ENCODE peak calls at places on chromosomes 3 and 15, in ten cellular contexts. M is CD4-positive, alpha-beta T cell; Y is SW480; P is Karpas-422; T is A172; V is Calu3; H is progenitor cell of endocrine pancreas; X is cardiac fibroblast; E is EL; B is NCI-H2081. W is an unnamed sample.

GRCh38 chr3:73605388-73605787 is 19.4 kb downstream of the PDZRN3 start:
- DNase-seq in P (no peak), E (peak; percentile 33), X (peak; percentile 85), H (no peak), T (no peak), B (no peak), V (no peak), M (no peak), Y (no peak), W (no peak)

GRCh38 chr3:154517404-154517803 is 87.4 kb upstream of the GPR149 start:
- DNase-seq in H (no peak), T (no peak), E (no peak), M (no peak), P (no peak), V (no peak), B (no peak), Y (no peak), X (no peak), W (no peak)

GRCh38 chr3:105899528-105899927 is 30.7 kb upstream of the CBLB start:
- DNase-seq in M (no peak), H (no peak), T (peak; percentile 5), Y (no peak), B (no peak), E (peak; percentile 72), X (peak; percentile 72), V (no peak), P (no peak), W (no peak)

GRCh38 chr3:185341616-185342457 is 21.1 kb upstream of the MAP3K13 start:
- DNase-seq in T (no peak), H (no peak), X (peak; percentile 17), Y (no peak), V (no peak), P (no peak), B (no peak), M (no peak), E (no peak), W (no peak)

GRCh38 chr15:61062268-61062667 is 166.8 kb downstream of the RORA start:
- DNase-seq in X (no peak), B (no peak), M (no peak), E (no peak), H (no peak), T (no peak), Y (no peak), V (no peak), P (no peak), W (no peak)

GRCh38 chr3:113232367-113232766 is 21.0 kb downstream of the BOC start:
- DNase-seq in V (no peak), P (no peak), E (no peak), B (no peak), Y (no peak), X (no peak), T (no peak), H (no peak), M (no peak), W (no peak)

GRCh38 chr3:13891492-13892073 is 11.7 kb upstream of the WNT7A start:
- DNase-seq in X (no peak), M (no peak), V (no peak), B (no peak), T (no peak), P (peak; percentile 56), E (no peak), H (no peak), Y (peak; percentile 35), W (peak; percentile 17)

GRCh38 chr3:111324645-111325044 is 217.4 kb upstream of the CD96 start:
- DNase-seq in V (no peak), H (no peak), E (no peak), T (peak; percentile 3), M (no peak), B (no peak), Y (no peak), X (no peak), P (no peak), W (no peak)

GRCh38 chr3:136336329-136337100 is 86.4 kb downstream of the PCCB start:
- DNase-seq in T (no peak), B (no peak), X (no peak), P (no peak), E (peak; percentile 74), M (no peak), H (no peak), V (no peak), Y (no peak), W (no peak)

GRCh38 chr15:80464952-80465645 is 60.9 kb downstream of the ARNT2 start:
- DNase-seq in M (no peak), B (no peak), H (no peak), V (no peak), T (no peak), Y (no peak), X (no peak), E (no peak), P (no peak), W (no peak)

GRCh38 chr3:160129459-160130061 is 95.7 kb upstream of the C3orf80 start:
- DNase-seq in M (no peak), P (no peak), B (no peak), Y (peak; percentile 29), T (peak; percentile 100), E (peak; percentile 93), X (peak; percentile 98), V (no peak), H (no peak), W (peak; percentile 38)

GRCh38 chr3:46471371-46471914 is 6.7 kb upstream of the LTF start:
- DNase-seq in V (no peak), T (no peak), M (no peak), P (no peak), H (no peak), E (no peak), B (no peak), Y (no peak), X (no peak), W (no peak)

GRCh38 chr3:155352900-155353490 is 59.5 kb upstream of the STRIT1 start:
- DNase-seq in T (peak; percentile 56), X (peak; percentile 57), P (peak; percentile 76), B (peak; percentile 60), H (no peak), E (peak; percentile 28), V (no peak), M (no peak), Y (peak; percentile 62), W (peak; percentile 47)

GRCh38 chr15:99139276-99139675 is 34.4 kb downstream of the SYNM start:
- DNase-seq in P (no peak), X (no peak), H (no peak), T (no peak), M (no peak), E (no peak), Y (no peak), B (no peak), V (no peak), W (no peak)

GRCh38 chr3:127074900-127075360 is 92.0 kb downstream of the PLXNA1 start:
- DNase-seq in E (peak; percentile 53), X (peak; percentile 76), T (peak; percentile 13), Y (peak; percentile 53), M (no peak), P (peak; percentile 93), B (no peak), H (no peak), V (peak; percentile 21), W (no peak)

GRCh38 chr3:168249539-168250414 is 154.1 kb upstream of the GOLIM4 start:
- DNase-seq in B (peak; percentile 91), X (peak; percentile 75), T (peak; percentile 75), P (no peak), V (peak; percentile 90), M (no peak), H (peak; percentile 79), E (peak; percentile 75), Y (peak; percentile 86), W (peak; percentile 47)

GRCh38 chr15:99504823-99505551 is 60.8 kb upstream of the MEF2A start:
- DNase-seq in P (peak; percentile 90), X (peak; percentile 36), E (no peak), B (no peak), Y (peak; percentile 37), V (no peak), T (peak; percentile 11), H (no peak), M (no peak), W (no peak)

GRCh38 chr3:39501982-39502837 is 34.7 kb downstream of the MOBP start:
- DNase-seq in P (no peak), M (no peak), T (no peak), Y (no peak), X (no peak), B (no peak), E (no peak), H (no peak), V (peak; percentile 11), W (no peak)

GRCh38 chr15:77028451-77029165 is 33.7 kb downstream of the PSTPIP1 start:
- DNase-seq in V (no peak), E (no peak), P (no peak), Y (no peak), T (no peak), H (peak; percentile 6), M (no peak), B (no peak), X (no peak), W (no peak)

GRCh38 chr3:42300013-42300412 is 34.0 kb upstream of the CCK start:
- DNase-seq in V (peak; percentile 31), Y (peak; percentile 65), X (peak; percentile 53), T (peak; percentile 21), E (peak; percentile 39), M (peak; percentile 4), H (peak; percentile 69), B (no peak), P (peak; percentile 70), W (peak; percentile 50)

GRCh38 chr3:44455318-44455717 is 22.2 kb downstream of the ZNF445 start:
- DNase-seq in T (no peak), M (no peak), Y (no peak), V (no peak), P (no peak), E (no peak), B (no peak), X (no peak), H (no peak), W (no peak)

GRCh38 chr15:29765898-29766537 is 56.2 kb downstream of the TJP1 start:
- DNase-seq in H (no peak), P (no peak), M (no peak), T (no peak), X (no peak), B (no peak), Y (no peak), E (no peak), V (no peak), W (no peak)

GRCh38 chr15:67048281-67049279 is 16.8 kb upstream of the SMAD3 start:
- DNase-seq in T (peak; percentile 89), X (peak; percentile 87), B (no peak), V (peak; percentile 85), E (peak; percentile 95), H (no peak), M (no peak), P (no peak), Y (peak; percentile 75), W (peak; percentile 94)

W was measured in LoVo.